ENCODE peak calls at places on chromosome 3, in eight cellular contexts. One of them, this sample, is unnamed.

GRCh38 chr3:48130321-48130881 is 57.8 kb downstream of the CDC25A start:
- DNase-seq in stimulated activated CD4-positive, alpha-beta T cell treated with anti-CD3 and anti-CD28 coated beads, Interleukin-4, amount 100 ng/mL, for 1 hour: no peak
- DNase-seq in endodermal cell: no peak
- DNase-seq in ELR: no peak
- DNase-seq in left ventricle myocardium inferior: peak; percentile 86
- DNase-seq in foreskin melanocyte: peak; percentile 79
- DNase-seq in astrocyte of the hippocampus: peak; percentile 93
- DNase-seq in GDM1: no peak
- DNase-seq in this sample: peak; percentile 32

GRCh38 chr3:22358334-22358733 is 607.3 kb upstream of the ZNF385D start:
- DNase-seq in endodermal cell: no peak
- DNase-seq in ELR: no peak
- DNase-seq in foreskin melanocyte: no peak
- DNase-seq in astrocyte of the hippocampus: no peak
- DNase-seq in left ventricle myocardium inferior: no peak
- DNase-seq in stimulated activated CD4-positive, alpha-beta T cell treated with anti-CD3 and anti-CD28 coated beads, Interleukin-4, amount 100 ng/mL, for 1 hour: no peak
- DNase-seq in GDM1: no peak
- DNase-seq in this sample: no peak

GRCh38 chr3:4985330-4986174 is 6.3 kb downstream of the BHLHE40 start:
- DNase-seq in ELR: peak; percentile 79
- DNase-seq in foreskin melanocyte: no peak
- DNase-seq in left ventricle myocardium inferior: no peak
- DNase-seq in astrocyte of the hippocampus: peak; percentile 80
- DNase-seq in stimulated activated CD4-positive, alpha-beta T cell treated with anti-CD3 and anti-CD28 coated beads, Interleukin-4, amount 100 ng/mL, for 1 hour: no peak
- DNase-seq in endodermal cell: peak; percentile 86
- DNase-seq in GDM1: no peak
- DNase-seq in this sample: peak; percentile 61

GRCh38 chr3:10817506-10817905 is 1.5 kb downstream of the SLC6A11 start:
- DNase-seq in astrocyte of the hippocampus: no peak
- DNase-seq in ELR: no peak
- DNase-seq in foreskin melanocyte: no peak
- DNase-seq in left ventricle myocardium inferior: no peak
- DNase-seq in GDM1: no peak
- DNase-seq in stimulated activated CD4-positive, alpha-beta T cell treated with anti-CD3 and anti-CD28 coated beads, Interleukin-4, amount 100 ng/mL, for 1 hour: no peak
- DNase-seq in endodermal cell: peak; percentile 52
- DNase-seq in this sample: no peak

GRCh38 chr3:196872316-196872715 is 4.6 kb downstream of the SENP5 start:
- DNase-seq in ELR: no peak
- DNase-seq in stimulated activated CD4-positive, alpha-beta T cell treated with anti-CD3 and anti-CD28 coated beads, Interleukin-4, amount 100 ng/mL, for 1 hour: no peak
- DNase-seq in astrocyte of the hippocampus: peak; percentile 39
- DNase-seq in GDM1: no peak
- DNase-seq in endodermal cell: no peak
- DNase-seq in left ventricle myocardium inferior: no peak
- DNase-seq in foreskin melanocyte: no peak
- DNase-seq in this sample: no peak

GRCh38 chr3:42446111-42447050 is 36.0 kb upstream of the LYZL4 start:
- DNase-seq in left ventricle myocardium inferior: no peak
- DNase-seq in stimulated activated CD4-positive, alpha-beta T cell treated with anti-CD3 and anti-CD28 coated beads, Interleukin-4, amount 100 ng/mL, for 1 hour: no peak
- DNase-seq in GDM1: no peak
- DNase-seq in astrocyte of the hippocampus: no peak
- DNase-seq in ELR: no peak
- DNase-seq in endodermal cell: peak; percentile 54
- DNase-seq in foreskin melanocyte: no peak
- DNase-seq in this sample: no peak

GRCh38 chr3:44880284-44880683 is 5.9 kb downstream of the TGM4 start:
- DNase-seq in endodermal cell: no peak
- DNase-seq in astrocyte of the hippocampus: no peak
- DNase-seq in foreskin melanocyte: no peak
- DNase-seq in ELR: no peak
- DNase-seq in stimulated activated CD4-positive, alpha-beta T cell treated with anti-CD3 and anti-CD28 coated beads, Interleukin-4, amount 100 ng/mL, for 1 hour: no peak
- DNase-seq in left ventricle myocardium inferior: no peak
- DNase-seq in GDM1: no peak
- DNase-seq in this sample: no peak

GRCh38 chr3:192848371-192849233 is 69.1 kb downstream of the MB21D2 start:
- DNase-seq in foreskin melanocyte: no peak
- DNase-seq in left ventricle myocardium inferior: no peak
- DNase-seq in astrocyte of the hippocampus: no peak
- DNase-seq in ELR: peak; percentile 56
- DNase-seq in stimulated activated CD4-positive, alpha-beta T cell treated with anti-CD3 and anti-CD28 coated beads, Interleukin-4, amount 100 ng/mL, for 1 hour: no peak
- DNase-seq in endodermal cell: no peak
- DNase-seq in GDM1: no peak
- DNase-seq in this sample: peak; percentile 42

GRCh38 chr3:24523988-24524727 is 29.5 kb upstream of the THRB start:
- DNase-seq in ELR: peak; percentile 60
- DNase-seq in stimulated activated CD4-positive, alpha-beta T cell treated with anti-CD3 and anti-CD28 coated beads, Interleukin-4, amount 100 ng/mL, for 1 hour: no peak
- DNase-seq in foreskin melanocyte: no peak
- DNase-seq in endodermal cell: no peak
- DNase-seq in GDM1: no peak
- DNase-seq in left ventricle myocardium inferior: no peak
- DNase-seq in astrocyte of the hippocampus: no peak
- DNase-seq in this sample: no peak

GRCh38 chr3:161600185-161600584 is 103.6 kb downstream of the OTOL1 start:
- DNase-seq in foreskin melanocyte: no peak
- DNase-seq in left ventricle myocardium inferior: no peak
- DNase-seq in endodermal cell: no peak
- DNase-seq in astrocyte of the hippocampus: no peak
- DNase-seq in ELR: peak; percentile 40
- DNase-seq in stimulated activated CD4-positive, alpha-beta T cell treated with anti-CD3 and anti-CD28 coated beads, Interleukin-4, amount 100 ng/mL, for 1 hour: no peak
- DNase-seq in GDM1: no peak
- DNase-seq in this sample: peak; percentile 1

GRCh38 chr3:149898771-149899170 is 71.9 kb downstream of the PFN2 start:
- DNase-seq in foreskin melanocyte: peak; percentile 34
- DNase-seq in ELR: peak; percentile 44
- DNase-seq in left ventricle myocardium inferior: no peak
- DNase-seq in endodermal cell: no peak
- DNase-seq in astrocyte of the hippocampus: peak; percentile 85
- DNase-seq in GDM1: no peak
- DNase-seq in stimulated activated CD4-positive, alpha-beta T cell treated with anti-CD3 and anti-CD28 coated beads, Interleukin-4, amount 100 ng/mL, for 1 hour: no peak
- DNase-seq in this sample: no peak

GRCh38 chr3:64686446-64686908 is 1.3 kb downstream of the ADAMTS9 start:
- DNase-seq in stimulated activated CD4-positive, alpha-beta T cell treated with anti-CD3 and anti-CD28 coated beads, Interleukin-4, amount 100 ng/mL, for 1 hour: no peak
- DNase-seq in ELR: peak; percentile 11
- DNase-seq in astrocyte of the hippocampus: peak; percentile 80
- DNase-seq in endodermal cell: no peak
- DNase-seq in GDM1: no peak
- DNase-seq in foreskin melanocyte: peak; percentile 69
- DNase-seq in left ventricle myocardium inferior: no peak
- DNase-seq in this sample: no peak

GRCh38 chr3:158753814-158754213 is 21.6 kb upstream of the RARRES1 start:
- DNase-seq in astrocyte of the hippocampus: no peak
- DNase-seq in ELR: no peak
- DNase-seq in stimulated activated CD4-positive, alpha-beta T cell treated with anti-CD3 and anti-CD28 coated beads, Interleukin-4, amount 100 ng/mL, for 1 hour: no peak
- DNase-seq in endodermal cell: no peak
- DNase-seq in foreskin melanocyte: no peak
- DNase-seq in left ventricle myocardium inferior: no peak
- DNase-seq in GDM1: no peak
- DNase-seq in this sample: no peak

GRCh38 chr3:190225186-190225692 is 97.0 kb downstream of the CLDN1 start:
- DNase-seq in astrocyte of the hippocampus: peak; percentile 52
- DNase-seq in stimulated activated CD4-positive, alpha-beta T cell treated with anti-CD3 and anti-CD28 coated beads, Interleukin-4, amount 100 ng/mL, for 1 hour: no peak
- DNase-seq in left ventricle myocardium inferior: no peak
- DNase-seq in GDM1: peak; percentile 18
- DNase-seq in foreskin melanocyte: peak; percentile 35
- DNase-seq in endodermal cell: no peak
- DNase-seq in ELR: peak; percentile 73
- DNase-seq in this sample: peak; percentile 66

GRCh38 chr3:154144825-154145465 is 23.8 kb downstream of the ARHGEF26 start:
- DNase-seq in endodermal cell: no peak
- DNase-seq in astrocyte of the hippocampus: peak; percentile 44
- DNase-seq in GDM1: no peak
- DNase-seq in stimulated activated CD4-positive, alpha-beta T cell treated with anti-CD3 and anti-CD28 coated beads, Interleukin-4, amount 100 ng/mL, for 1 hour: no peak
- DNase-seq in foreskin melanocyte: no peak
- DNase-seq in left ventricle myocardium inferior: no peak
- DNase-seq in ELR: peak; percentile 21
- DNase-seq in this sample: no peak

GRCh38 chr3:197508051-197508451 is 47.7 kb downstream of the BDH1 start:
- DNase-seq in foreskin melanocyte: no peak
- DNase-seq in left ventricle myocardium inferior: no peak
- DNase-seq in stimulated activated CD4-positive, alpha-beta T cell treated with anti-CD3 and anti-CD28 coated beads, Interleukin-4, amount 100 ng/mL, for 1 hour: no peak
- DNase-seq in astrocyte of the hippocampus: no peak
- DNase-seq in GDM1: no peak
- DNase-seq in ELR: no peak
- DNase-seq in endodermal cell: no peak
- DNase-seq in this sample: no peak

GRCh38 chr3:32106929-32107362 is 526 bp downstream of the GPD1L start:
- DNase-seq in astrocyte of the hippocampus: no peak
- DNase-seq in left ventricle myocardium inferior: peak; percentile 47
- DNase-seq in stimulated activated CD4-positive, alpha-beta T cell treated with anti-CD3 and anti-CD28 coated beads, Interleukin-4, amount 100 ng/mL, for 1 hour: no peak
- DNase-seq in endodermal cell: peak; percentile 61
- DNase-seq in foreskin melanocyte: peak; percentile 14
- DNase-seq in GDM1: no peak
- DNase-seq in ELR: peak; percentile 15
- DNase-seq in this sample: no peak

GRCh38 chr3:125357032-125357658 is 18.0 kb downstream of the ZNF148 start:
- DNase-seq in left ventricle myocardium inferior: peak; percentile 55
- DNase-seq in endodermal cell: peak; percentile 70
- DNase-seq in astrocyte of the hippocampus: peak; percentile 63
- DNase-seq in ELR: peak; percentile 61
- DNase-seq in stimulated activated CD4-positive, alpha-beta T cell treated with anti-CD3 and anti-CD28 coated beads, Interleukin-4, amount 100 ng/mL, for 1 hour: peak; percentile 64
- DNase-seq in GDM1: peak; percentile 60
- DNase-seq in foreskin melanocyte: no peak
- DNase-seq in this sample: no peak

GRCh38 chr3:54625805-54626787 is 301.8 kb downstream of the LRTM1 start:
- DNase-seq in GDM1: no peak
- DNase-seq in stimulated activated CD4-positive, alpha-beta T cell treated with anti-CD3 and anti-CD28 coated beads, Interleukin-4, amount 100 ng/mL, for 1 hour: no peak
- DNase-seq in left ventricle myocardium inferior: no peak
- DNase-seq in ELR: no peak
- DNase-seq in endodermal cell: no peak
- DNase-seq in foreskin melanocyte: no peak
- DNase-seq in astrocyte of the hippocampus: no peak
- DNase-seq in this sample: no peak

GRCh38 chr3:127387119-127387518 is 99.3 kb upstream of the PRR20G start:
- DNase-seq in left ventricle myocardium inferior: peak; percentile 5
- DNase-seq in stimulated activated CD4-positive, alpha-beta T cell treated with anti-CD3 and anti-CD28 coated beads, Interleukin-4, amount 100 ng/mL, for 1 hour: no peak
- DNase-seq in astrocyte of the hippocampus: no peak
- DNase-seq in foreskin melanocyte: no peak
- DNase-seq in endodermal cell: peak; percentile 24
- DNase-seq in ELR: no peak
- DNase-seq in GDM1: no peak
- DNase-seq in this sample: no peak

GRCh38 chr3:120093119-120093922 is 926 bp downstream of the GSK3B start:
- DNase-seq in foreskin melanocyte: peak; percentile 83
- DNase-seq in GDM1: no peak
- DNase-seq in ELR: peak; percentile 92
- DNase-seq in endodermal cell: no peak
- DNase-seq in stimulated activated CD4-positive, alpha-beta T cell treated with anti-CD3 and anti-CD28 coated beads, Interleukin-4, amount 100 ng/mL, for 1 hour: peak; percentile 24
- DNase-seq in astrocyte of the hippocampus: peak; percentile 42
- DNase-seq in left ventricle myocardium inferior: no peak
- DNase-seq in this sample: peak; percentile 78

GRCh38 chr3:191901746-191902145 is 440.8 kb downstream of the PYDC2 start:
- DNase-seq in astrocyte of the hippocampus: peak; percentile 43
- DNase-seq in stimulated activated CD4-positive, alpha-beta T cell treated with anti-CD3 and anti-CD28 coated beads, Interleukin-4, amount 100 ng/mL, for 1 hour: no peak
- DNase-seq in foreskin melanocyte: no peak
- DNase-seq in endodermal cell: no peak
- DNase-seq in GDM1: no peak
- DNase-seq in left ventricle myocardium inferior: no peak
- DNase-seq in ELR: peak; percentile 52
- DNase-seq in this sample: no peak